ENCODE peak calls at places on chromosomes 12 and 14, in four cellular contexts. One of them, this sample, is unnamed.

GRCh38 chr12:110247340-110248095 is 33.5 kb upstream of the ATP2A2 start:
- DNase-seq in HCT116: no peak
- DNase-seq in K562: no peak
- DNase-seq in HepG2: peak; percentile 89
- DNase-seq in this sample: no peak

GRCh38 chr14:34874386-34875030 is 652 bp downstream of the BAZ1A start:
- DNase-seq in HCT116: no peak
- DNase-seq in K562: peak; percentile 54
- DNase-seq in HepG2: peak; percentile 65
- DNase-seq in this sample: peak; percentile 86

GRCh38 chr12:108629824-108630476 is 3.7 kb downstream of the SELPLG start:
- DNase-seq in HCT116: no peak
- DNase-seq in K562: peak; percentile 90
- DNase-seq in HepG2: peak; percentile 21
- DNase-seq in this sample: no peak

GRCh38 chr12:93521225-93521854 is 51.1 kb upstream of the SOCS2 start:
- DNase-seq in HCT116: no peak
- DNase-seq in K562: peak; percentile 30
- DNase-seq in HepG2: no peak
- DNase-seq in this sample: no peak

GRCh38 chr14:68268719-68269118 is 449.1 kb downstream of the RAD51B start:
- DNase-seq in HCT116: no peak
- DNase-seq in K562: no peak
- DNase-seq in HepG2: no peak
- DNase-seq in this sample: no peak

GRCh38 chr14:101177301-101178055 is 274.0 kb upstream of the RTL1 start:
- DNase-seq in HCT116: no peak
- DNase-seq in K562: no peak
- DNase-seq in HepG2: no peak
- DNase-seq in this sample: peak; percentile 21

GRCh38 chr14:102540310-102541028 is 30.9 kb upstream of the ANKRD9 start:
- DNase-seq in HCT116: no peak
- DNase-seq in K562: no peak
- DNase-seq in HepG2: peak; percentile 80
- DNase-seq in this sample: peak; percentile 50

GRCh38 chr14:83556746-83557460 is 1973.0 kb upstream of the FLRT2 start:
- DNase-seq in HCT116: no peak
- DNase-seq in K562: no peak
- DNase-seq in HepG2: no peak
- DNase-seq in this sample: no peak

GRCh38 chr12:106919910-106920544 is 35.7 kb upstream of the TMEM263 start:
- DNase-seq in HCT116: peak; percentile 34
- DNase-seq in K562: peak; percentile 52
- DNase-seq in HepG2: peak; percentile 28
- DNase-seq in this sample: peak; percentile 54

GRCh38 chr12:25438638-25439037 is 114.4 kb downstream of the LMNTD1 start:
- DNase-seq in HCT116: no peak
- DNase-seq in K562: no peak
- DNase-seq in HepG2: no peak
- DNase-seq in this sample: no peak

GRCh38 chr12:6178981-6179761 is 21.0 kb upstream of the CD9 start:
- DNase-seq in HCT116: no peak
- DNase-seq in K562: no peak
- DNase-seq in HepG2: peak; percentile 63
- DNase-seq in this sample: no peak

GRCh38 chr14:22598896-22599244 is 770 bp downstream of the ABHD4 start:
- DNase-seq in HCT116: peak; percentile 16
- DNase-seq in K562: peak; percentile 66
- DNase-seq in HepG2: peak; percentile 82
- DNase-seq in this sample: no peak

GRCh38 chr12:55726911-55727310 is 1.9 kb downstream of the CD63 start:
- DNase-seq in HCT116: no peak
- DNase-seq in K562: no peak
- DNase-seq in HepG2: no peak
- DNase-seq in this sample: no peak

GRCh38 chr12:54051081-54051912 is 2.3 kb upstream of the HOXC4 start:
- DNase-seq in HCT116: no peak
- DNase-seq in K562: no peak
- DNase-seq in HepG2: no peak
- DNase-seq in this sample: no peak

GRCh38 chr14:96582995-96583394 is 80.8 kb downstream of the PAPOLA start:
- DNase-seq in HCT116: no peak
- DNase-seq in K562: no peak
- DNase-seq in HepG2: no peak
- DNase-seq in this sample: peak; percentile 14

GRCh38 chr12:127690161-127690560 is 576.8 kb upstream of the TMEM132C start:
- DNase-seq in HCT116: no peak
- DNase-seq in K562: no peak
- DNase-seq in HepG2: no peak
- DNase-seq in this sample: no peak

GRCh38 chr12:48028541-48029400 is 24.5 kb upstream of the COL2A1 start:
- DNase-seq in HCT116: no peak
- DNase-seq in K562: no peak
- DNase-seq in HepG2: no peak
- DNase-seq in this sample: no peak

GRCh38 chr12:51922762-51923505 is 15.6 kb downstream of the ACVRL1 start:
- DNase-seq in HCT116: no peak
- DNase-seq in K562: no peak
- DNase-seq in HepG2: no peak
- DNase-seq in this sample: no peak
- TF ChIP-seq ELF1 in HCT116: no peak
- TF ChIP-seq ELF1 in K562: no peak
- TF ChIP-seq ELF1 in HepG2: peak; percentile 74
- TF ChIP-seq ELF1 in this sample: no peak

GRCh38 chr14:47103781-47104180 is 452.2 kb upstream of the RPL10L start:
- DNase-seq in HCT116: no peak
- DNase-seq in K562: no peak
- DNase-seq in HepG2: no peak
- DNase-seq in this sample: no peak

GRCh38 chr14:47102472-47102871 is 450.9 kb upstream of the RPL10L start:
- DNase-seq in HCT116: no peak
- DNase-seq in K562: no peak
- DNase-seq in HepG2: no peak
- DNase-seq in this sample: no peak
- TF ChIP-seq ELF1 in HCT116: no peak
- TF ChIP-seq ELF1 in K562: no peak
- TF ChIP-seq ELF1 in HepG2: no peak
- TF ChIP-seq ELF1 in this sample: no peak

DNA sequence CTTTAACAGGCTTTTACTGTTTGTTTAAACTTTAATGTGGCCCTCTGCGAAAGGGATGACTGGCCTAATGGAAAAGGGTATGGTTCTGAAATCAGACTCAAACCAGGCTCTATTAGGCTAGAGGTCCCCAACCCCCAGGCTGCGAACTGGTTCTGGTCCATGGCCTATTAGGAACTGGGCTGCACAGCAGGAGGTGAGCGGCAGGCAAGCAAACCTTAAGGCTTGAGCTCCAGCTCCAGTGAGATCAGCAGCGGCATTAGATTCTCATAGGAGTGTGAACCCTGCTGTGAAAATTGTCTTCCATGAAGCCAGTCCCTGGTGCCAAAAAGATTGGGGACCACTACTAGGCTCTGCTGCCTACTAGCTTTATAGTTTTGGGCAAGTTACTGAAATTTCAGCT is 11.1 kb downstream of the GALNT4 start:
- DNase-seq in HCT116: no peak
- DNase-seq in K562: no peak
- DNase-seq in HepG2: no peak
- DNase-seq in this sample: no peak
- TF ChIP-seq ELF1 in HCT116: no peak
- TF ChIP-seq ELF1 in K562: no peak
- TF ChIP-seq ELF1 in HepG2: no peak
- TF ChIP-seq ELF1 in this sample: no peak

DNA sequence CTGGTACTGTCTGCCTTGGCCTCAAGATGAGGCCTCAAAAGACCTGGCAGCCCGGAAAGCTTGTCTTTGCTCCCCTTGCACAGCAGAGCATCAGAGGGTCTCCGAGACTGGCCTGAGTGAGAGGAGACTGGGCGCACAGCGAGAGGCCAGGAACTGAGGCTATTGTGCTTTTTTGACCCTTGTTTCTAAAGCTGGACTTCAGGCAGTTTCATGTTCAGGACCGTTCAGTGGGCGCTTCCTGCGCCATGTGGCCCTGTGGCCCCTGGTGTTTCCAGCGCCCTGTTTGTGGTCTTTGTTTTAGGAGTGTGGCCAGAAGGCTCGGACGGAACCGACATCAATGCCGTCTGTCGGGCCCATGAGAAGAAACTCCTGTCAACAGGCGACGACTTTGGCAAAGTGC is 126.3 kb upstream of the EVL start:
- DNase-seq in HCT116: no peak
- DNase-seq in K562: no peak
- DNase-seq in HepG2: no peak
- DNase-seq in this sample: no peak
- TF ChIP-seq ELF1 in HCT116: no peak
- TF ChIP-seq ELF1 in K562: no peak
- TF ChIP-seq ELF1 in HepG2: no peak
- TF ChIP-seq ELF1 in this sample: no peak

This sample was measured in SK-N-SH.